ENCODE peak calls at places on chromosomes 6 and 20, in ten cellular contexts. One of them, this sample, is unnamed.

GRCh38 chr6:43933111-43933885 is 163.3 kb downstream of the VEGFA start:
- DNase-seq in ovary: no peak
- DNase-seq in cardiac muscle cell: no peak
- DNase-seq in osteoblast: peak; percentile 27
- DNase-seq in CD8-positive, alpha-beta T cell: no peak
- DNase-seq in small intestine: no peak
- DNase-seq in endodermal cell: peak; percentile 47
- DNase-seq in breast epithelium: peak; percentile 36
- DNase-seq in neural progenitor cell: no peak
- DNase-seq in lung: no peak
- DNase-seq in this sample: peak; percentile 79

GRCh38 chr6:28982476-28983266 is 22.4 kb downstream of the ZNF311 start:
- DNase-seq in osteoblast: peak; percentile 42
- DNase-seq in cardiac muscle cell: peak; percentile 73
- DNase-seq in endodermal cell: no peak
- DNase-seq in lung: no peak
- DNase-seq in neural progenitor cell: peak; percentile 55
- DNase-seq in breast epithelium: no peak
- DNase-seq in ovary: peak; percentile 51
- DNase-seq in CD8-positive, alpha-beta T cell: peak; percentile 17
- DNase-seq in small intestine: peak; percentile 30
- DNase-seq in this sample: peak; percentile 69

GRCh38 chr20:431012-431904 is 23.2 kb downstream of the RBCK1 start:
- DNase-seq in CD8-positive, alpha-beta T cell: peak; percentile 18
- DNase-seq in osteoblast: peak; percentile 94
- DNase-seq in lung: peak; percentile 58
- DNase-seq in breast epithelium: peak; percentile 66
- DNase-seq in neural progenitor cell: peak; percentile 85
- DNase-seq in endodermal cell: peak; percentile 89
- DNase-seq in small intestine: peak; percentile 59
- DNase-seq in ovary: no peak
- DNase-seq in cardiac muscle cell: peak; percentile 73
- DNase-seq in this sample: peak; percentile 81

GRCh38 chr20:61260905-61261304 is 8.8 kb downstream of the CDH4 start:
- DNase-seq in small intestine: no peak
- DNase-seq in lung: no peak
- DNase-seq in cardiac muscle cell: peak; percentile 23
- DNase-seq in endodermal cell: peak; percentile 79
- DNase-seq in breast epithelium: no peak
- DNase-seq in ovary: no peak
- DNase-seq in osteoblast: peak; percentile 31
- DNase-seq in CD8-positive, alpha-beta T cell: no peak
- DNase-seq in neural progenitor cell: peak; percentile 20
- DNase-seq in this sample: no peak

GRCh38 chr6:127192911-127193503 is 73.7 kb upstream of the RNF146 start:
- DNase-seq in small intestine: no peak
- DNase-seq in CD8-positive, alpha-beta T cell: no peak
- DNase-seq in cardiac muscle cell: no peak
- DNase-seq in osteoblast: no peak
- DNase-seq in neural progenitor cell: no peak
- DNase-seq in breast epithelium: no peak
- DNase-seq in lung: no peak
- DNase-seq in endodermal cell: no peak
- DNase-seq in ovary: no peak
- DNase-seq in this sample: no peak

GRCh38 chr20:50537546-50538201 is 27.5 kb downstream of the PTPN1 start:
- DNase-seq in breast epithelium: no peak
- DNase-seq in cardiac muscle cell: no peak
- DNase-seq in small intestine: no peak
- DNase-seq in neural progenitor cell: no peak
- DNase-seq in osteoblast: no peak
- DNase-seq in lung: no peak
- DNase-seq in ovary: no peak
- DNase-seq in CD8-positive, alpha-beta T cell: no peak
- DNase-seq in endodermal cell: no peak
- DNase-seq in this sample: no peak

GRCh38 chr6:130934848-130935585 is 107.8 kb downstream of the SMLR1 start:
- DNase-seq in neural progenitor cell: no peak
- DNase-seq in lung: no peak
- DNase-seq in small intestine: no peak
- DNase-seq in CD8-positive, alpha-beta T cell: no peak
- DNase-seq in cardiac muscle cell: no peak
- DNase-seq in osteoblast: no peak
- DNase-seq in breast epithelium: no peak
- DNase-seq in ovary: no peak
- DNase-seq in endodermal cell: no peak
- DNase-seq in this sample: no peak

GRCh38 chr6:70110128-70111022 is 192.5 kb downstream of the COL9A1 start:
- DNase-seq in small intestine: no peak
- DNase-seq in neural progenitor cell: no peak
- DNase-seq in cardiac muscle cell: no peak
- DNase-seq in ovary: no peak
- DNase-seq in lung: no peak
- DNase-seq in osteoblast: no peak
- DNase-seq in CD8-positive, alpha-beta T cell: no peak
- DNase-seq in breast epithelium: no peak
- DNase-seq in endodermal cell: no peak
- DNase-seq in this sample: no peak

GRCh38 chr6:7249391-7249790 is 63.6 kb downstream of the SSR1 start:
- DNase-seq in small intestine: no peak
- DNase-seq in ovary: no peak
- DNase-seq in CD8-positive, alpha-beta T cell: no peak
- DNase-seq in lung: no peak
- DNase-seq in breast epithelium: no peak
- DNase-seq in osteoblast: no peak
- DNase-seq in endodermal cell: no peak
- DNase-seq in cardiac muscle cell: no peak
- DNase-seq in neural progenitor cell: no peak
- DNase-seq in this sample: no peak

GRCh38 chr6:7247179-7247456 is 65.9 kb downstream of the SSR1 start:
- DNase-seq in CD8-positive, alpha-beta T cell: no peak
- DNase-seq in small intestine: no peak
- DNase-seq in osteoblast: no peak
- DNase-seq in neural progenitor cell: no peak
- DNase-seq in cardiac muscle cell: no peak
- DNase-seq in lung: no peak
- DNase-seq in breast epithelium: no peak
- DNase-seq in ovary: no peak
- DNase-seq in endodermal cell: peak; percentile 37
- DNase-seq in this sample: no peak

GRCh38 chr6:7245668-7246393 is 67.2 kb downstream of the SSR1 start:
- DNase-seq in neural progenitor cell: no peak
- DNase-seq in lung: no peak
- DNase-seq in cardiac muscle cell: no peak
- DNase-seq in small intestine: no peak
- DNase-seq in endodermal cell: peak; percentile 30
- DNase-seq in osteoblast: no peak
- DNase-seq in ovary: no peak
- DNase-seq in CD8-positive, alpha-beta T cell: no peak
- DNase-seq in breast epithelium: no peak
- DNase-seq in this sample: no peak

GRCh38 chr6:7247828-7248227 is 65.2 kb downstream of the SSR1 start:
- DNase-seq in neural progenitor cell: no peak
- DNase-seq in breast epithelium: no peak
- DNase-seq in osteoblast: no peak
- DNase-seq in lung: no peak
- DNase-seq in small intestine: no peak
- DNase-seq in ovary: no peak
- DNase-seq in endodermal cell: peak; percentile 30
- DNase-seq in CD8-positive, alpha-beta T cell: no peak
- DNase-seq in cardiac muscle cell: no peak
- DNase-seq in this sample: no peak

DNA sequence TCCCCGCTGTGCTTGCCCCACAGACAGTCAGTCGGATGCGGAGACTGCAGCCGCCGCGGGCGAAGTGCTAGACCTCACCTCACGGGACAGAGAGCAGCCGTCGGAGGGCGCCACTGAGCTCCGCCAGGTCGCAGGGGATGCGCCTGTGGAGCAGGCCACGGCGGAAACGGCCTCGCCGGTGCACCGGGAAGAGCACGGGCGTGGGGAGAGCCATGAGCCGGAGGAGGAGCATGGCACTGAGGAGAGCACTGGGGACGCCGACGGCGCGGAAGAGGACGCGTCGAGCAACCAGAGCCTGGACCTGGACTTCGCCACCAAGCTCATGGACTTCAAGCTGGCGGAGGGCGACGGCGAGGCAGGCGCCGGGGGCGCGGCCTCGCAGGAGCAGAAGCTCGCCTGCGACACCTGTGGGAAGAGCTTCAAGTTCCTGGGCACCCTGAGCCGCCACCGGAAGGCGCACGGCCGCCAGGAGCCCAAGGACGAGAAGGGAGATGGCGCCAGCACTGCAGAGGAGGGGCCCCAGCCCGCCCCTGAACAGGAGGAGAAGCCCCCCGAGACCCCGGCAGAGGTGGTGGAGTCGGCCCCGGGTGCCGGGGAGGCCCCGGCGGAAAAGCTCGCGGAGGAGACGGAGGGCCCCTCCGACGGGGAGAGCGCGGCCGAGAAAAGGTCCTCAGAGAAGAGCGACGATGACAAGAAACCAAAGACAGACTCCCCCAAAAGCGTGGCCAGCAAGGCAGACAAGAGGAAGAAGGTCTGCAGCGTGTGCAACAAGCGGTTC is 66.4 kb downstream of the SSR1 start:
- DNase-seq in CD8-positive, alpha-beta T cell: no peak
- DNase-seq in neural progenitor cell: no peak
- DNase-seq in ovary: no peak
- DNase-seq in small intestine: no peak
- DNase-seq in breast epithelium: no peak
- DNase-seq in lung: no peak
- DNase-seq in osteoblast: no peak
- DNase-seq in cardiac muscle cell: no peak
- DNase-seq in endodermal cell: peak; percentile 81
- DNase-seq in this sample: no peak
- H3K36me3 ChIP-seq in CD8-positive, alpha-beta T cell: peaks cover 30% of the 10 kb centered on the region
- H3K36me3 ChIP-seq in neural progenitor cell: no peaks in the 10 kb centered on the region
- H3K36me3 ChIP-seq in ovary: no peaks in the 10 kb centered on the region
- H3K36me3 ChIP-seq in small intestine: peaks cover 20% of the 10 kb centered on the region
- H3K36me3 ChIP-seq in breast epithelium: peaks cover 10% of the 10 kb centered on the region
- H3K36me3 ChIP-seq in lung: peaks cover 42% of the 10 kb centered on the region
- H3K36me3 ChIP-seq in osteoblast: peaks cover 41% of the 10 kb centered on the region
- H3K36me3 ChIP-seq in cardiac muscle cell: no peaks in the 10 kb centered on the region
- H3K36me3 ChIP-seq in endodermal cell: peaks cover 71% of the 10 kb centered on the region
- H3K36me3 ChIP-seq in this sample: no peaks in the 10 kb centered on the region

DNA sequence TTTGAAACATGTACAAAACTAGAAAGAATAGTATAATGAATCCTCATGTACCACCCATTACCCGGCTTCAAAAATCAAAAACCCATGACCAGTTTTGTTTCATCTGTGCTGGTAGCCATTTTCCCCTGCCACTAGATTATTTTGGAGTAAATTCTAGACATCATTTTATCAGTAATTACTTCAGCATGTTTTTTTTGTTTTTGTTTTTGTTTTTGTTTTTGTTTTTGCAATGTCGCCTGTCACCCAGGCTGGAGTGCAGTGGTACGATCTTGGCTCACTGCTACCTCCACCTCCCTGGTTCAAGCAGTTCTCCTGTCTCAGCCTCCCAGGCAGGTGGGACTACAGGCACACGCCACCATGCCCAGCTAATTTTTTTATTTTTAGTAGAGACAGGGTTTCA is 8.0 kb upstream of the PKIG start:
- DNase-seq in small intestine: no peak
- DNase-seq in CD8-positive, alpha-beta T cell: no peak
- DNase-seq in breast epithelium: no peak
- DNase-seq in neural progenitor cell: no peak
- DNase-seq in ovary: no peak
- DNase-seq in osteoblast: no peak
- DNase-seq in cardiac muscle cell: no peak
- DNase-seq in endodermal cell: no peak
- DNase-seq in lung: no peak
- DNase-seq in this sample: no peak
- H3K27ac ChIP-seq in small intestine: no peak overlapping the region
- H3K27ac ChIP-seq in CD8-positive, alpha-beta T cell: no peak overlapping the region
- H3K27ac ChIP-seq in breast epithelium: no peak overlapping the region
- H3K27ac ChIP-seq in neural progenitor cell: no peak overlapping the region
- H3K27ac ChIP-seq in ovary: no peak overlapping the region
- H3K27ac ChIP-seq in osteoblast: no peak overlapping the region
- H3K27ac ChIP-seq in cardiac muscle cell: no peak overlapping the region
- H3K27ac ChIP-seq in endodermal cell: no peak overlapping the region
- H3K27ac ChIP-seq in lung: no peak overlapping the region
- H3K27ac ChIP-seq in this sample: peak overlapping the region; percentile 90

DNA sequence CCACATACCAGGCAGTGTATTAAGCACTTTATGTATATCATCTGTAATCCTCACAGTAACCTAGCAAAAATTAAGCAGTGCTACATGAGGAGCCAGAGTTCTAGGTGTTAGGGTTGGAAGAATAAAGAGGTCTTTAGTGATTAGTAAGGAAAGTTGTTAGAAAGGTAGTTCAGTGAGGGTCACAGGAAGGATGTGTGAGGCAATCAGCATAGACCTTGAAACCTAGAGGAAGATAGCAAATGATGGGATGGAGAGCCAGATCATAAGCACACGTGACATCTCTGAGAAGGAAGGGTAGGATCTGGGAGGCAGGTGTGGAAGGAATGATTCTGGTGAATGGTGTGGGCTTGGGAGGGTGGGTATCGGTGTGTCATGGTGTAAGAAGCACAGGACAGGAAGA is 2.2 kb downstream of the KAT14 start:
- DNase-seq in lung: no peak
- DNase-seq in ovary: no peak
- DNase-seq in endodermal cell: no peak
- DNase-seq in small intestine: peak; percentile 22
- DNase-seq in CD8-positive, alpha-beta T cell: no peak
- DNase-seq in osteoblast: no peak
- DNase-seq in neural progenitor cell: no peak
- DNase-seq in cardiac muscle cell: no peak
- DNase-seq in breast epithelium: no peak
- DNase-seq in this sample: no peak
- H3K4me1 ChIP-seq in lung: peaks cover 11% of the 10 kb centered on the region
- H3K4me1 ChIP-seq in ovary: peaks cover 13% of the 10 kb centered on the region
- H3K4me1 ChIP-seq in endodermal cell: peaks cover 11% of the 10 kb centered on the region
- H3K4me1 ChIP-seq in small intestine: peaks cover 14% of the 10 kb centered on the region
- H3K4me1 ChIP-seq in CD8-positive, alpha-beta T cell: peaks cover 19% of the 10 kb centered on the region
- H3K4me1 ChIP-seq in osteoblast: peaks cover 17% of the 10 kb centered on the region
- H3K4me1 ChIP-seq in neural progenitor cell: peaks cover 17% of the 10 kb centered on the region
- H3K4me1 ChIP-seq in cardiac muscle cell: peaks cover 7% of the 10 kb centered on the region
- H3K4me1 ChIP-seq in breast epithelium: peaks cover 16% of the 10 kb centered on the region
- H3K4me1 ChIP-seq in this sample: peaks cover 28% of the 10 kb centered on the region

GRCh38 chr6:33662318-33662717 is 41.2 kb downstream of the ITPR3 start:
- DNase-seq in osteoblast: no peak
- DNase-seq in lung: no peak
- DNase-seq in ovary: no peak
- DNase-seq in cardiac muscle cell: no peak
- DNase-seq in CD8-positive, alpha-beta T cell: no peak
- DNase-seq in small intestine: no peak
- DNase-seq in endodermal cell: no peak
- DNase-seq in neural progenitor cell: no peak
- DNase-seq in breast epithelium: no peak
- DNase-seq in this sample: no peak

GRCh38 chr6:33665957-33666356 is 44.8 kb downstream of the ITPR3 start:
- DNase-seq in osteoblast: no peak
- DNase-seq in lung: no peak
- DNase-seq in CD8-positive, alpha-beta T cell: no peak
- DNase-seq in neural progenitor cell: no peak
- DNase-seq in small intestine: no peak
- DNase-seq in ovary: no peak
- DNase-seq in endodermal cell: peak; percentile 69
- DNase-seq in breast epithelium: no peak
- DNase-seq in cardiac muscle cell: no peak
- DNase-seq in this sample: no peak

GRCh38 chr6:33663028-33663427 is 41.9 kb downstream of the ITPR3 start:
- DNase-seq in lung: no peak
- DNase-seq in CD8-positive, alpha-beta T cell: no peak
- DNase-seq in small intestine: no peak
- DNase-seq in osteoblast: no peak
- DNase-seq in neural progenitor cell: no peak
- DNase-seq in breast epithelium: no peak
- DNase-seq in endodermal cell: no peak
- DNase-seq in ovary: no peak
- DNase-seq in cardiac muscle cell: no peak
- DNase-seq in this sample: no peak

GRCh38 chr6:33664506-33665057 is 43.5 kb downstream of the ITPR3 start:
- DNase-seq in lung: no peak
- DNase-seq in small intestine: no peak
- DNase-seq in breast epithelium: no peak
- DNase-seq in osteoblast: no peak
- DNase-seq in cardiac muscle cell: no peak
- DNase-seq in neural progenitor cell: no peak
- DNase-seq in ovary: no peak
- DNase-seq in CD8-positive, alpha-beta T cell: no peak
- DNase-seq in endodermal cell: no peak
- DNase-seq in this sample: no peak

DNA sequence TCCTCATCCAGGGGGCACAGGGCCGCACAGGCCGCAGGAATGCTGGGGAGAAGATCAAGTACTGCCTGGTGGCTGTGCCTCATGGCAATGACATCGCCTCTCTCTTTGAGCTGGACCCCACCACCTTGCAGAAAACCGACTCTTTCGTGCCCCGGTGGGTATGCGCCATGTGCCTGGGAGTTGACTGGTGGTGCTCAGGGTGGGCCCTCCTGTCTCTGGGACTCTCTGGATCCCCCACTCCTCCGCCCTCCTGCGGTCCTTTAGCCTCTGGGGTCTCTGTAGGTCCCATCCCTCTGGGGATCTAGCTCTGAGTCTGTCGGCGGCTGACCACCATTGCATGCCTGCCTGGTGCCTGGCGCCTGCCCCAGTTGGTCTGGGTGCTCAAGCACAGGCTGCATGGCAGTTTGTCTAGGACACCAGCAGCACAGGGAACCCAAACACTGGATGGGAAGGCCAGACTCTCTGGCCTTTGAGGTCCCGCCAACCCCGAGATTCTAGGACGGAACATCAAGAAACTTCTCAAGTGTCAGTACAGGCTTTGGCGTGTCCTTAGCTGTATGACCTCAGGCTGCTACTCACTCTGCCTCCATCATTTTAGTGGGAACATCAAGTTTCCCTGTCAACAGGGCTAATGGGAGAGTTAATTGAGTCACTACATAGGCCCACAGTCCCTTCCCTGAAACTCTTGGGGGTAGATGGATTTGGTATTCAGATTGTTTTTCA is 42.8 kb downstream of the ITPR3 start:
- DNase-seq in lung: no peak
- DNase-seq in endodermal cell: no peak
- DNase-seq in cardiac muscle cell: no peak
- DNase-seq in breast epithelium: no peak
- DNase-seq in osteoblast: no peak
- DNase-seq in ovary: no peak
- DNase-seq in neural progenitor cell: no peak
- DNase-seq in small intestine: no peak
- DNase-seq in CD8-positive, alpha-beta T cell: no peak
- DNase-seq in this sample: no peak
- H3K36me3 ChIP-seq in lung: peaks cover 65% of the 10 kb centered on the region
- H3K36me3 ChIP-seq in endodermal cell: peaks cover 4% of the 10 kb centered on the region
- H3K36me3 ChIP-seq in cardiac muscle cell: no peaks in the 10 kb centered on the region
- H3K36me3 ChIP-seq in breast epithelium: peaks cover 16% of the 10 kb centered on the region
- H3K36me3 ChIP-seq in osteoblast: peaks cover 10% of the 10 kb centered on the region
- H3K36me3 ChIP-seq in ovary: no peaks in the 10 kb centered on the region
- H3K36me3 ChIP-seq in neural progenitor cell: no peaks in the 10 kb centered on the region
- H3K36me3 ChIP-seq in small intestine: peaks cover 20% of the 10 kb centered on the region
- H3K36me3 ChIP-seq in CD8-positive, alpha-beta T cell: peaks cover 35% of the 10 kb centered on the region
- H3K36me3 ChIP-seq in this sample: no peaks in the 10 kb centered on the region

This sample was measured in hepatocyte.